ENCODE peak calls at places on chromosomes 16 and 17, in seven cellular contexts. I is NT2/D1; Y is heart left ventricle; Z is activated T-helper 9 cell treated with anti-CD3 and anti-CD28 coated beads, Interleukin-2, amount 50 U/mL, for 16 hours; L is non-pigmented ciliary epithelial cell; T is fibroblast of the conjunctiva; D is AG09319. M is an unnamed sample.

GRCh38 chr17:4626734-4627256 is 14.7 kb downstream of the ALOX15 start:
- DNase-seq in I (no peak), Y (no peak), Z (no peak), L (no peak), T (no peak), D (no peak), M (no peak)

GRCh38 chr16:57531635-57532220 is 4.6 kb downstream of the CCDC102A start:
- DNase-seq in I (no peak), Y (no peak), Z (no peak), L (no peak), T (no peak), D (no peak), M (no peak)

GRCh38 chr17:31096106-31096436 is 1.3 kb downstream of the NF1 start:
- DNase-seq in I (no peak), Y (no peak), Z (no peak), L (no peak), T (no peak), D (no peak), M (no peak)

GRCh38 chr16:31460582-31461002 is 1.3 kb downstream of the ARMC5 start:
- DNase-seq in I (no peak), Y (no peak), Z (no peak), L (no peak), T (peak), D (peak), M (no peak)

GRCh38 chr17:17681744-17682292 is 560 bp downstream of the RAI1 start:
- DNase-seq in I (no peak), Y (peak), Z (no peak), L (no peak), T (no peak), D (no peak), M (no peak)

GRCh38 chr17:44689492-44690217 is at the start of gene CCDC43:
- DNase-seq in I (peak), Y (peak), Z (peak), L (peak), T (peak), D (peak), M (peak)

GRCh38 chr17:35218901-35219300 is 24.0 kb upstream of the SLFN5 start:
- DNase-seq in I (no peak), Y (no peak), Z (no peak), L (no peak), T (no peak), D (no peak), M (no peak)

GRCh38 chr17:38343608-38343980 is at the start of gene GPR179:
- DNase-seq in I (no peak), Y (no peak), Z (no peak), L (no peak), T (no peak), D (no peak), M (no peak)

GRCh38 chr17:28338056-28338768 is 2.7 kb downstream of the TNFAIP1 start:
- DNase-seq in I (no peak), Y (peak), Z (no peak), L (no peak), T (no peak), D (no peak), M (no peak)

GRCh38 chr17:56593073-56593740 is at the start of gene NOG:
- DNase-seq in I (no peak), Y (peak), Z (no peak), L (no peak), T (peak), D (no peak), M (no peak)

GRCh38 chr17:9229160-9229825 is 208.0 kb downstream of the NTN1 start:
- DNase-seq in I (no peak), Y (no peak), Z (no peak), L (no peak), T (no peak), D (no peak), M (no peak)

GRCh38 chr17:82582208-82582607 is 62.7 kb downstream of the FOXK2 start:
- DNase-seq in I (no peak), Y (no peak), Z (no peak), L (peak), T (no peak), D (no peak), M (no peak)

GRCh38 chr17:48211787-48212186 is 104.2 kb downstream of the SNX11 start:
- DNase-seq in I (no peak), Y (no peak), Z (no peak), L (no peak), T (no peak), D (no peak), M (no peak)

GRCh38 chr17:42111901-42112551 is 488 bp downstream of the DHX58 start:
- DNase-seq in I (no peak), Y (peak), Z (no peak), L (no peak), T (no peak), D (no peak), M (no peak)

GRCh38 chr16:70573451-70574121 is 50.0 kb downstream of the SF3B3 start:
- DNase-seq in I (no peak), Y (peak), Z (no peak), L (peak), T (peak), D (peak), M (peak)

GRCh38 chr16:4461250-4462085 is 13.0 kb downstream of the NMRAL1 start:
- DNase-seq in I (no peak), Y (no peak), Z (no peak), L (no peak), T (no peak), D (no peak), M (no peak)

GRCh38 chr17:6420173-6420641 is 14.7 kb downstream of the AIPL1 start:
- DNase-seq in I (no peak), Y (no peak), Z (no peak), L (no peak), T (no peak), D (no peak), M (no peak)

GRCh38 chr17:27456681-27457404 is 595 bp downstream of the KSR1 start:
- DNase-seq in I (no peak), Y (no peak), Z (no peak), L (no peak), T (no peak), D (no peak), M (no peak)

GRCh38 chr17:6639651-6640535 is 618 bp downstream of the KIAA0753 start:
- DNase-seq in I (no peak), Y (peak), Z (no peak), L (no peak), T (no peak), D (peak), M (no peak)

GRCh38 chr17:45130640-45131293 is 1.5 kb downstream of the PLCD3 start:
- DNase-seq in I (no peak), Y (peak), Z (no peak), L (no peak), T (no peak), D (no peak), M (no peak)

GRCh38 chr17:14214271-14214670 is 22.4 kb downstream of the CDRT15 start:
- DNase-seq in I (no peak), Y (no peak), Z (no peak), L (no peak), T (no peak), D (no peak), M (no peak)

GRCh38 chr16:20348365-20349185 is 3.9 kb downstream of the UMOD start:
- DNase-seq in I (no peak), Y (no peak), Z (no peak), L (no peak), T (no peak), D (no peak), M (no peak)

GRCh38 chr16:86700396-86700945 is 122.1 kb downstream of the FOXL1 start:
- DNase-seq in I (no peak), Y (no peak), Z (no peak), L (no peak), T (no peak), D (no peak), M (no peak)

GRCh38 chr17:151886-152859 is 14.8 kb downstream of the SCGB1C2 start:
- DNase-seq in I (no peak), Y (no peak), Z (no peak), L (peak), T (no peak), D (no peak), M (no peak)

GRCh38 chr16:81723098-81723723 is 55.9 kb upstream of the PLCG2 start:
- DNase-seq in I (peak), Y (peak), Z (no peak), L (no peak), T (peak), D (peak), M (no peak)

GRCh38 chr17:78629436-78629995 is 52.3 kb upstream of the DNAH17 start:
- DNase-seq in I (no peak), Y (no peak), Z (no peak), L (no peak), T (no peak), D (no peak), M (no peak)

GRCh38 chr16:54867302-54867832 is 63.3 kb upstream of the IRX5 start:
- DNase-seq in I (no peak), Y (no peak), Z (no peak), L (no peak), T (no peak), D (no peak), M (no peak)

GRCh38 chr17:57514614-57515013 is 230.5 kb downstream of the CCDC182 start:
- DNase-seq in I (no peak), Y (no peak), Z (no peak), L (no peak), T (no peak), D (no peak), M (no peak)

GRCh38 chr16:88354229-88355092 is 28.3 kb upstream of the ZNF469 start:
- DNase-seq in I (no peak), Y (no peak), Z (no peak), L (no peak), T (no peak), D (no peak), M (no peak)

GRCh38 chr16:78206623-78207223 is 107.3 kb downstream of the WWOX start:
- DNase-seq in I (no peak), Y (no peak), Z (no peak), L (no peak), T (no peak), D (no peak), M (no peak)

GRCh38 chr17:14134456-14134855 is 65.2 kb downstream of the COX10 start:
- DNase-seq in I (no peak), Y (no peak), Z (no peak), L (no peak), T (no peak), D (no peak), M (no peak)

GRCh38 chr16:24939224-24939623 is 75.9 kb downstream of the ARHGAP17 start:
- DNase-seq in I (no peak), Y (no peak), Z (no peak), L (no peak), T (no peak), D (no peak), M (no peak)

GRCh38 chr17:79399610-79400144 is 211.2 kb downstream of the RBFOX3 start:
- DNase-seq in I (no peak), Y (no peak), Z (no peak), L (no peak), T (no peak), D (no peak), M (no peak)

M was measured in BJ.